ENCODE peak calls at places on chromosomes 13 and 19, in five cellular contexts. One of them, this sample, is unnamed.

GRCh38 chr13:41533266-41533665 is 75.9 kb downstream of the RGCC start:
- DNase-seq in neuronal stem cell: no peak
- DNase-seq in H9: no peak
- DNase-seq in IMR-90: no peak
- DNase-seq in mesenchymal stem cell: no peak
- DNase-seq in this sample: no peak

GRCh38 chr19:45321848-45322247 is 827 bp downstream of the CKM start:
- DNase-seq in IMR-90: no peak
- DNase-seq in H9: no peak
- DNase-seq in neuronal stem cell: no peak
- DNase-seq in mesenchymal stem cell: no peak
- DNase-seq in this sample: no peak

GRCh38 chr19:2150794-2151338 is 500 bp downstream of the AP3D1 start:
- DNase-seq in mesenchymal stem cell: peak; percentile 20
- DNase-seq in IMR-90: no peak
- DNase-seq in neuronal stem cell: no peak
- DNase-seq in H9: no peak
- DNase-seq in this sample: peak; percentile 30

GRCh38 chr13:32528358-32528757 is 10.2 kb downstream of the N4BP2L2 start:
- DNase-seq in H9: no peak
- DNase-seq in mesenchymal stem cell: no peak
- DNase-seq in neuronal stem cell: no peak
- DNase-seq in IMR-90: peak; percentile 8
- DNase-seq in this sample: no peak

GRCh38 chr13:20426766-20427448 is 98.8 kb downstream of the CRYL1 start:
- DNase-seq in H9: no peak
- DNase-seq in mesenchymal stem cell: peak; percentile 24
- DNase-seq in IMR-90: peak; percentile 32
- DNase-seq in neuronal stem cell: no peak
- DNase-seq in this sample: no peak

GRCh38 chr19:1227655-1228054 is 10.2 kb downstream of the CBARP start:
- DNase-seq in IMR-90: no peak
- DNase-seq in neuronal stem cell: no peak
- DNase-seq in mesenchymal stem cell: no peak
- DNase-seq in H9: no peak
- DNase-seq in this sample: no peak

GRCh38 chr13:31951215-31951678 is 80.3 kb upstream of the FRY start:
- DNase-seq in neuronal stem cell: no peak
- DNase-seq in H9: no peak
- DNase-seq in IMR-90: peak; percentile 70
- DNase-seq in mesenchymal stem cell: peak; percentile 82
- DNase-seq in this sample: peak; percentile 19

GRCh38 chr13:22061371-22061805 is 390.5 kb downstream of the FGF9 start:
- DNase-seq in neuronal stem cell: no peak
- DNase-seq in mesenchymal stem cell: no peak
- DNase-seq in IMR-90: no peak
- DNase-seq in H9: peak; percentile 38
- DNase-seq in this sample: peak; percentile 73

GRCh38 chr13:41127746-41128145 is 4.9 kb downstream of the KBTBD6 start:
- DNase-seq in neuronal stem cell: no peak
- DNase-seq in mesenchymal stem cell: no peak
- DNase-seq in IMR-90: no peak
- DNase-seq in H9: no peak
- DNase-seq in this sample: no peak

GRCh38 chr13:114087430-114087829 is 45.0 kb downstream of the RASA3 start:
- DNase-seq in neuronal stem cell: no peak
- DNase-seq in IMR-90: no peak
- DNase-seq in mesenchymal stem cell: no peak
- DNase-seq in H9: no peak
- DNase-seq in this sample: no peak
- H3K23ac ChIP-seq in neuronal stem cell: peak overlapping the region; percentile 89
- H3K23ac ChIP-seq in IMR-90: no peak overlapping the region
- H3K23ac ChIP-seq in mesenchymal stem cell: no peak overlapping the region
- H3K23ac ChIP-seq in H9: no peak overlapping the region
- H3K23ac ChIP-seq in this sample: no peak overlapping the region

DNA sequence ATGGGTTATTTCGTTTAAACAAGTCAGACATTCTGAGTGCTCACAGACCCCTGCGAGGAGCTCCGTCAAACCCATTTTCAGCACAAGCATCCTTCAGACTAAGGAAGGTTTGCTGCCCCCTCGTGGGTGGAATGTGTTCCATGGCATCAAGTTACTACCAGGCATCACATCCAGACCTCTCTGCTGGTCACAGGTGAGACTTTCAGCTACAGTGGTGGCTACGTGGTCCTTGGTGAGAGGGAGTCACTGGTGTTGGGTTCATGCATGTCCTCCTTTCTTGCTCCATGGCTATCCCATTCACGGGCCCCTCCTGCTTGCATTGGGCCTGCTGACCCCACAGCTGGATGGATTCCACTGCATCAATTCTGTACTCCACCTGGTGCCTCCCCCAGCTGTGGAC is 9.1 kb upstream of the LILRB5 start:
- DNase-seq in IMR-90: peak; percentile 59
- DNase-seq in H9: peak; percentile 92
- DNase-seq in neuronal stem cell: peak; percentile 88
- DNase-seq in mesenchymal stem cell: peak; percentile 52
- DNase-seq in this sample: peak; percentile 92
- H3K4me1 ChIP-seq in IMR-90: no peaks in the 10 kb centered on the region
- H3K4me1 ChIP-seq in H9: no peaks in the 10 kb centered on the region
- H3K4me1 ChIP-seq in neuronal stem cell: no peaks in the 10 kb centered on the region
- H3K4me1 ChIP-seq in mesenchymal stem cell: no peaks in the 10 kb centered on the region
- H3K4me1 ChIP-seq in this sample: no peaks in the 10 kb centered on the region

GRCh38 chr19:4123615-4124568 is at the start of gene MAP2K2:
- DNase-seq in neuronal stem cell: peak; percentile 93
- DNase-seq in mesenchymal stem cell: peak; percentile 90
- DNase-seq in IMR-90: peak; percentile 84
- DNase-seq in H9: peak; percentile 92
- DNase-seq in this sample: peak; percentile 93
- H3K23ac ChIP-seq in neuronal stem cell: peak within 1 kb of the TSS; percentile 98
- H3K23ac ChIP-seq in mesenchymal stem cell: peak within 1 kb of the TSS; percentile 77
- H3K23ac ChIP-seq in IMR-90: peak within 1 kb of the TSS; percentile 99
- H3K23ac ChIP-seq in H9: no peak within 1 kb of the TSS
- H3K23ac ChIP-seq in this sample: peak within 1 kb of the TSS; percentile 89

GRCh38 chr19:11322269-11323024 is 17.0 kb downstream of the RAB3D start:
- DNase-seq in H9: no peak
- DNase-seq in neuronal stem cell: no peak
- DNase-seq in IMR-90: peak; percentile 37
- DNase-seq in mesenchymal stem cell: peak; percentile 57
- DNase-seq in this sample: no peak
- H3K4me1 ChIP-seq in H9: no peaks in the 10 kb centered on the region
- H3K4me1 ChIP-seq in neuronal stem cell: peaks cover 3% of the 10 kb centered on the region
- H3K4me1 ChIP-seq in IMR-90: peaks cover 12% of the 10 kb centered on the region
- H3K4me1 ChIP-seq in mesenchymal stem cell: peaks cover 16% of the 10 kb centered on the region
- H3K4me1 ChIP-seq in this sample: no peaks in the 10 kb centered on the region

GRCh38 chr19:41533691-41534090 is 42.3 kb upstream of the CEACAM21 start:
- DNase-seq in mesenchymal stem cell: no peak
- DNase-seq in H9: no peak
- DNase-seq in neuronal stem cell: no peak
- DNase-seq in IMR-90: no peak
- DNase-seq in this sample: no peak

GRCh38 chr19:41532526-41532925 is 43.4 kb upstream of the CEACAM21 start:
- DNase-seq in neuronal stem cell: no peak
- DNase-seq in mesenchymal stem cell: no peak
- DNase-seq in IMR-90: no peak
- DNase-seq in H9: no peak
- DNase-seq in this sample: no peak

GRCh38 chr19:41530761-41531301 is 45.1 kb upstream of the CEACAM21 start:
- DNase-seq in IMR-90: no peak
- DNase-seq in neuronal stem cell: no peak
- DNase-seq in H9: no peak
- DNase-seq in mesenchymal stem cell: peak; percentile 10
- DNase-seq in this sample: no peak

GRCh38 chr19:41530184-41530534 is 45.8 kb upstream of the CEACAM21 start:
- DNase-seq in IMR-90: no peak
- DNase-seq in neuronal stem cell: no peak
- DNase-seq in H9: no peak
- DNase-seq in mesenchymal stem cell: no peak
- DNase-seq in this sample: no peak

GRCh38 chr19:41531438-41532311 is 44.3 kb upstream of the CEACAM21 start:
- DNase-seq in H9: no peak
- DNase-seq in IMR-90: peak; percentile 31
- DNase-seq in neuronal stem cell: no peak
- DNase-seq in mesenchymal stem cell: peak; percentile 5
- DNase-seq in this sample: peak; percentile 21
- H3K23ac ChIP-seq in H9: no peak overlapping the region
- H3K23ac ChIP-seq in IMR-90: no peak overlapping the region
- H3K23ac ChIP-seq in neuronal stem cell: no peak overlapping the region
- H3K23ac ChIP-seq in mesenchymal stem cell: no peak overlapping the region
- H3K23ac ChIP-seq in this sample: no peak overlapping the region